ENCODE peak calls at places on chromosomes 4 and X, in seven cellular contexts. P is NB4, C is HepG2, I is IMR-90, D is thyroid gland, O is sigmoid colon, L is uterus. V is an unnamed sample.

GRCh38 chrX:102746134-102746584 is 25.6 kb downstream of the GPRASP3 start:
- DNase-seq in P (no peak), C (no peak), I (no peak), D (peak; percentile 51), O (peak; percentile 78), L (peak; percentile 49), V (peak; percentile 55)

GRCh38 chr4:72473434-72473900 is 95.6 kb downstream of the ADAMTS3 start:
- DNase-seq in P (peak; percentile 1), C (no peak), I (no peak), D (no peak), O (no peak), L (no peak), V (no peak)

GRCh38 chr4:44447563-44448504 is 775 bp downstream of the KCTD8 start:
- DNase-seq in P (no peak), C (no peak), I (no peak), D (peak; percentile 71), O (peak; percentile 64), L (peak; percentile 16), V (peak; percentile 57)

GRCh38 chr4:108700358-108700757 is 50.0 kb downstream of the OSTC start:
- DNase-seq in P (no peak), C (no peak), I (peak; percentile 10), D (no peak), O (no peak), L (no peak), V (no peak)

GRCh38 chrX:36334508-36335015 is 415.0 kb downstream of the CFAP47 start:
- DNase-seq in P (no peak), C (no peak), I (no peak), D (no peak), O (no peak), L (no peak), V (no peak)

GRCh38 chr4:185520119-185520518 is 15.2 kb downstream of the PDLIM3 start:
- DNase-seq in P (no peak), C (no peak), I (peak; percentile 75), D (peak; percentile 65), O (no peak), L (no peak), V (no peak)

GRCh38 chrX:1554469-1555210 is 17.7 kb upstream of the P2RY8 start:
- DNase-seq in P (peak; percentile 39), C (no peak), I (no peak), D (no peak), O (peak; percentile 26), L (no peak), V (peak; percentile 48)

GRCh38 chrX:72002886-72003285 is 92.2 kb downstream of the NHSL2 start:
- DNase-seq in P (no peak), C (no peak), I (no peak), D (no peak), O (no peak), L (no peak), V (no peak)

GRCh38 chr4:108205859-108206258 is 37.1 kb upstream of the LEF1 start:
- DNase-seq in P (no peak), C (no peak), I (no peak), D (no peak), O (no peak), L (no peak), V (no peak)

GRCh38 chr4:87209696-87210095 is 10.7 kb downstream of the KLHL8 start:
- DNase-seq in P (peak; percentile 92), C (no peak), I (no peak), D (no peak), O (peak; percentile 75), L (peak; percentile 57), V (peak; percentile 65)

GRCh38 chr4:8344387-8344786 is 74.8 kb downstream of the HTRA3 start:
- DNase-seq in P (no peak), C (no peak), I (no peak), D (no peak), O (no peak), L (no peak), V (no peak)

GRCh38 chrX:43641691-43642090 is 14.4 kb upstream of the MAOA start:
- DNase-seq in P (no peak), C (no peak), I (no peak), D (no peak), O (no peak), L (no peak), V (no peak)

GRCh38 chrX:43644124-43644701 is 11.9 kb upstream of the MAOA start:
- DNase-seq in P (peak; percentile 4), C (no peak), I (peak; percentile 41), D (no peak), O (no peak), L (peak; percentile 33), V (no peak)

GRCh38 chrX:43640481-43640880 is 15.6 kb upstream of the MAOA start:
- DNase-seq in P (no peak), C (no peak), I (no peak), D (no peak), O (no peak), L (no peak), V (no peak)

GRCh38 chrX:43643662-43644061 is 12.4 kb upstream of the MAOA start:
- DNase-seq in P (no peak), C (no peak), I (no peak), D (no peak), O (no peak), L (no peak), V (no peak)

DNA sequence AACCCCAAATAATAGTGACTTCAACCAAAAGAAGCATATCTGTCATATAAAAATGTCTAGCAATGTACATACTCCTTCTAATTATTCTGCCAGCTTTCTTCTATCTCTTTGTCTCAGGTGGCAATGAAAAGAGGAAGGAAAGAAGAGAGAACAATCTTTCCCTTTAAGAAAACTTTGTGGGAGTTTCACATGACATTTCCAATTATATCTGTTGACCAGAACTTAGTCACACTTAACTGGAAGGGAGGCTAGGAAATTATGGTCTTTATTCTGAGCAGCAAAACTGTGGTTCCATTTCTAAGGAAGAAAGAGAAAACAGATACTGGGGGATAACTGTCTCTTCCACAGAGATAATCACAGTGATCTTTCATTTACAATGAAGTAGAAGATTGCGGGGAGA is 12.9 kb upstream of the MAOA start:
- DNase-seq in P (no peak), C (no peak), I (no peak), D (no peak), O (no peak), L (no peak), V (no peak)
- TF ChIP-seq CTCF in P (no peak), C (no peak), I (no peak), D (no peak), O (no peak), L (no peak), V (no peak)

GRCh38 chr4:183504064-183504929 is 561 bp upstream of the ING2 start:
- DNase-seq in P (peak; percentile 98), C (peak; percentile 93), I (peak; percentile 96), D (peak; percentile 100), O (peak; percentile 99), L (peak; percentile 99), V (peak; percentile 99)
- TF ChIP-seq POLR2A in P (peak; percentile 59), C (peak; percentile 65), I (peak; percentile 74), D (peak; percentile 80), O (peak; percentile 65), L (peak; percentile 73), V (peak; percentile 48)

DNA sequence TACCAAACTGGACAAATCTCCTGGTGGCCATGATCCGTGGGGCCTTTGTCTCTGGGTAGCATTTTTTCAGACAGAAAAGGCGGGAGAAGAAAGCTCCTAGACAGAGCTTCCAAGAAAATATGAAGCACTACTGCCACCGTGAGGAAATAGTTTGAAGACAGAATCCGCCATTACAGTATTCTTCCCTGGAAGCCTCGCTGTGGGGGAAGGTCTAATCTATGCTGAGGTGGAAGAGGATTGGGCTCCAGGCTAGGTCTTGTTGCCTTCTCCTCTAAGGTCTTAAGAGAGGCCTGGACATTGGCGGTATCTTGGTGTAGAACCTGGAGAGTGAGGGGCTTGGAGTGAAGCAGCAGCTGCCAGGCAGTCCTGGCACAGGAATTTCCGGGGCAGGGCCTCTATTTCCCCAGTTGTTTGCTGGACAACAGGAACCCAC is 218.9 kb downstream of the OR13H1 start:
- DNase-seq in P (no peak), C (no peak), I (peak; percentile 77), D (no peak), O (peak; percentile 75), L (peak; percentile 65), V (peak; percentile 70)
- TF ChIP-seq CTCF in P (no peak), C (no peak), I (peak; percentile 63), D (peak; percentile 65), O (peak; percentile 55), L (peak; percentile 42), V (peak; percentile 74)

GRCh38 chr4:10115271-10115656 is 1.3 kb downstream of the WDR1 start:
- DNase-seq in P (peak; percentile 40), C (peak; percentile 82), I (peak; percentile 60), D (no peak), O (no peak), L (no peak), V (no peak)

GRCh38 chr4:10118355-10119004 is 1.9 kb upstream of the WDR1 start:
- DNase-seq in P (peak; percentile 24), C (no peak), I (no peak), D (peak; percentile 32), O (no peak), L (no peak), V (no peak)

GRCh38 chr4:10115657-10116624 is 658 bp downstream of the WDR1 start:
- DNase-seq in P (peak; percentile 69), C (peak; percentile 58), I (no peak), D (peak; percentile 69), O (no peak), L (peak; percentile 53), V (peak; percentile 49)

GRCh38 chr4:10117424-10118354 is 1.1 kb upstream of the WDR1 start:
- DNase-seq in P (peak; percentile 85), C (no peak), I (no peak), D (peak; percentile 95), O (peak; percentile 73), L (peak; percentile 60), V (no peak)

DNA sequence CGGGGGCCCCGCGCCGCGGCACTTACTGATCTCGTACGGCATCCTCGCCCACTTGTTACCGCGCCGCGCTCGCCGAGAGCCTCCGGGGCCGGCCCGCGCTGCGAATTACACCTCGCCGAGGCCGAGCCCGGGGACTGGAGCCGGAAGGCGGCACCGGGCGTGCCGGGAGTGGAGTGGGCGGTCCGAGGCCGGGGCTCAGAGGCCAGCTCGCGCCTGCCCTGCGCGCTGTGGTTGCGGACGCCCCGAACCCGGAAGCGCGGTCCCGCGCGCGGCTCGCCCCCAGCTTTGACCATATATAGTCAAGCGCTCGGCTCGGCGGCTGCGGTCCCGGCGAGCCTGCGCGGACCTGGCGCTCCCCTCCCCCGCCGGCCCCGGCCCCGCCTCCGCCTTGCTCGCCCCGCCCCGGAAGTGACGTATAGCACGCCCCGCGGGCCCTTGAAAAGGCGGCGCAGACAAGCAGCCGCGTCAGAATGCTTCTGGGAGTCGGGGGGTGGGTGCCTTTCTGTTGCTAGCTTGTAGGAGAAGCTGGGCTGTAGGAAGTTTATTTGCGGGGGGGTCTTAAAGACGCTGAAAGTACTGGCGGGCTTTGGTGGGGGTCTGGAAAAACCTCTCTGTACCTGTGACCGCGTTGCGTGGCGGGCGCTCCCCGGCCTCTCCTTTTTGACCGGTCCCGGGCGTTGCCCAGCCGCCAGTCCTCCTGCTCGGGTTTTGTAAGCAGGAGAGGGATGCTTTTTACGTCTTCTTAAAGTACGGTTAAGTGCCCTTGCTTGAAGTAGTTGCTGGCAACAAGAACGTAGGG is at the start of gene WDR1:
- DNase-seq in P (peak; percentile 98), C (peak; percentile 89), I (peak; percentile 94), D (peak; percentile 96), O (peak; percentile 99), L (peak; percentile 96), V (peak; percentile 96)
- TF ChIP-seq POLR2A in P (peak; percentile 98), C (peak; percentile 97), I (peak; percentile 99), D (peak; percentile 92), O (peak; percentile 98), L (peak; percentile 96), V (peak; percentile 94)

GRCh38 chrX:64792598-64793337 is 183.5 kb downstream of the ZC4H2 start:
- DNase-seq in P (peak; percentile 3), C (no peak), I (no peak), D (no peak), O (no peak), L (no peak), V (no peak)
- TF ChIP-seq CTCF in P (no peak), C (no peak), I (no peak), D (no peak), O (no peak), L (no peak), V (no peak)

GRCh38 chr4:139082750-139083532 is 67.4 kb downstream of the NOCT start:
- DNase-seq in P (peak; percentile 98), C (peak; percentile 98), I (peak; percentile 97), D (peak; percentile 97), O (peak; percentile 97), L (peak; percentile 95), V (peak; percentile 99)
- TF ChIP-seq POLR2A in P (peak; percentile 24), C (peak; percentile 53), I (no peak), D (peak; percentile 61), O (peak; percentile 43), L (no peak), V (peak; percentile 77)

V was measured in adrenal gland.